ENCODE peak calls at places on chromosomes 11 and 22, in seven cellular contexts. S, Z, F, L, G, W and M are unnamed samples.

GRCh38 chr22:32473388-32473952 is 1.1 kb upstream of the FBXO7 start:
- DNase-seq in S (no peak), Z (peak; percentile 54), F (peak; percentile 69), L (peak; percentile 22), G (no peak), W (peak; percentile 56), M (no peak)

GRCh38 chr11:69166186-69167115 is 10.7 kb downstream of the SMIM38 start:
- DNase-seq in L (peak; percentile 69), W (peak; percentile 90), G (no peak), F (peak; percentile 61), S (no peak), Z (peak; percentile 89), M (no peak)

GRCh38 chr11:130131957-130132850 is 27.4 kb upstream of the ST14 start:
- DNase-seq in Z (peak; percentile 66), G (peak; percentile 64), W (peak; percentile 62), L (peak; percentile 33), S (no peak), F (peak; percentile 74), M (peak; percentile 26)

GRCh38 chr11:81853791-81854190 is 879.9 kb downstream of the FAM181B start:
- DNase-seq in G (no peak), F (no peak), L (no peak), W (no peak), Z (no peak), S (no peak), M (no peak)

GRCh38 chr11:2380807-2381350 is 3.8 kb downstream of the CD81 start:
- DNase-seq in Z (no peak), F (no peak), S (peak; percentile 66), L (no peak), W (no peak), G (peak; percentile 80), M (no peak)

GRCh38 chr11:113681711-113682410 is 24.2 kb downstream of the TMPRSS5 start:
- DNase-seq in W (no peak), Z (peak; percentile 42), S (no peak), G (no peak), F (peak; percentile 56), L (no peak), M (no peak)

GRCh38 chr11:132024587-132025295 is 654.3 kb downstream of the NTM start:
- DNase-seq in F (no peak), G (no peak), S (no peak), W (peak; percentile 88), L (no peak), Z (peak; percentile 94), M (no peak)

GRCh38 chr11:11501546-11502274 is 120.1 kb downstream of the GALNT18 start:
- DNase-seq in W (no peak), Z (no peak), L (no peak), S (no peak), G (no peak), F (no peak), M (no peak)

GRCh38 chr22:18060646-18061620 is 16.9 kb upstream of the PEX26 start:
- DNase-seq in L (no peak), F (no peak), S (no peak), G (no peak), Z (peak; percentile 60), W (peak; percentile 91), M (no peak)

GRCh38 chr22:39598017-39598965 is 27.7 kb downstream of the CACNA1I start:
- DNase-seq in G (peak; percentile 56), L (peak; percentile 81), W (no peak), Z (no peak), F (peak; percentile 79), S (no peak), M (peak; percentile 50)

GRCh38 chr11:70698871-70699270 is 300.5 kb downstream of the CTTN start:
- DNase-seq in W (no peak), L (no peak), S (no peak), Z (no peak), G (no peak), F (no peak), M (no peak)

GRCh38 chr11:27722945-27723344 is 22.7 kb upstream of the BDNF start:
- DNase-seq in W (no peak), S (no peak), G (no peak), F (no peak), Z (no peak), L (no peak), M (no peak)

GRCh38 chr22:23910496-23911190 is 16.5 kb downstream of the MIF start:
- DNase-seq in F (no peak), W (no peak), S (no peak), Z (no peak), L (no peak), G (no peak), M (no peak)

GRCh38 chr11:8962827-8963226 is 1.4 kb downstream of the TMEM9B start:
- DNase-seq in F (no peak), L (no peak), Z (no peak), G (no peak), S (no peak), W (no peak), M (no peak)

GRCh38 chr11:78216571-78217287 is 28.0 kb downstream of the USP35 start:
- DNase-seq in G (no peak), F (no peak), L (no peak), S (no peak), Z (peak; percentile 62), W (peak; percentile 9), M (no peak)

GRCh38 chr11:17013548-17014320 is 480 bp downstream of the PLEKHA7 start:
- DNase-seq in Z (no peak), G (no peak), L (peak; percentile 30), F (peak; percentile 30), W (no peak), S (peak; percentile 16), M (no peak)

GRCh38 chr11:13434247-13435205 is 28.5 kb downstream of the BTBD10 start:
- DNase-seq in S (no peak), W (no peak), F (no peak), G (no peak), L (no peak), Z (no peak), M (no peak)

GRCh38 chr11:16169541-16169940 is 186.8 kb downstream of the SOX6 start:
- DNase-seq in S (no peak), L (no peak), Z (no peak), W (peak; percentile 55), F (no peak), G (no peak), M (no peak)

GRCh38 chr11:69587454-69588081 is 53.4 kb upstream of the CCND1 start:
- DNase-seq in S (no peak), L (no peak), G (no peak), Z (peak; percentile 95), W (peak; percentile 91), F (no peak), M (no peak)

GRCh38 chr22:36659762-36660509 is 43.6 kb downstream of the CACNG2 start:
- DNase-seq in Z (peak; percentile 93), L (peak; percentile 49), G (peak; percentile 94), S (peak; percentile 86), F (peak; percentile 72), W (peak; percentile 97), M (peak; percentile 48)

GRCh38 chr22:32801436-32802290 is at the start of gene TIMP3:
- DNase-seq in S (peak; percentile 55), F (peak; percentile 84), L (no peak), W (peak; percentile 91), G (peak; percentile 76), Z (peak; percentile 64), M (no peak)

GRCh38 chr22:20549232-20549841 is 41.9 kb downstream of the MED15 start:
- DNase-seq in G (no peak), S (peak; percentile 51), F (no peak), Z (no peak), W (peak; percentile 27), L (peak; percentile 50), M (no peak)